ENCODE peak calls at places on chromosomes 1 and 21, in seven cellular contexts. B, O, D, W, K, Q and X are unnamed samples.

GRCh38 chr1:206808615-206809014 is 36.3 kb upstream of the IL10 start:
- DNase-seq in O (peak), W (no peak), B (peak), Q (no peak), K (no peak), D (no peak), X (peak)

GRCh38 chr1:151604291-151604690 is 7.6 kb upstream of the SNX27 start:
- DNase-seq in O (no peak), K (no peak), Q (no peak), B (no peak), D (no peak), W (no peak), X (no peak)

GRCh38 chr1:53550201-53550741 is 91.1 kb downstream of the DMRTB1 start:
- DNase-seq in D (no peak), O (peak), B (no peak), K (peak), Q (no peak), W (no peak), X (no peak)

GRCh38 chr1:33429846-33430750 is 797 bp downstream of the PHC2 start:
- DNase-seq in Q (no peak), O (no peak), K (peak), B (no peak), D (no peak), W (peak), X (no peak)

GRCh38 chr1:39398278-39399010 is 93.0 kb upstream of the BMP8A start:
- DNase-seq in B (peak), O (peak), W (peak), Q (peak), K (no peak), D (peak), X (peak)

GRCh38 chr1:56584910-56585528 is 5.7 kb upstream of the PLPP3 start:
- DNase-seq in Q (peak), B (peak), D (peak), K (no peak), W (no peak), O (peak), X (peak)

GRCh38 chr1:224387302-224387912 is 30.7 kb downstream of the CNIH4 start:
- DNase-seq in B (no peak), Q (no peak), D (no peak), W (no peak), K (no peak), O (no peak), X (no peak)

GRCh38 chr21:28298251-28298672 is 694.4 kb downstream of the LTN1 start:
- DNase-seq in W (no peak), O (no peak), K (no peak), D (no peak), Q (no peak), B (peak), X (peak)

GRCh38 chr1:151372411-151372934 is at the start of gene SELENBP1:
- DNase-seq in Q (peak), W (peak), O (peak), K (peak), D (peak), B (peak), X (peak)

DNA sequence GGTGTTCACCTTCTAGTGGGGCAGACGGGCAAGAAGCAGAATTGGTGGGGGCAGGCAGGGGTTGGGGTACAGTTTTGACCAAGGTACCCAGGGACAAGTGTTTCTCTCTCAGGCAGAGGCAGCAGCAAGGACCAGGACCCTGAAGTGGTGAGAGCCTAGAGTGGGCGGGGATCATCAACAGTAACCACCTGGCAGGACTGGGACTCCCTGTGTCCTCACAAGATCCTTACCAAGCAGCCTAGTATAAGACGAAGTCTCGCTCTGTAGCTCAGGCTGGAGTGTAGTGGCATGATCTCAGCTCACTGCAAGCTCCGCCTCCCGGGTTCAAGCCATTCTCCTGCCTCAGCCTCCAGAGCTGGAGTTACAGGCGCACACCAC is 3.2 kb upstream of the NADK start:
- DNase-seq in W (peak), D (no peak), Q (no peak), B (no peak), O (no peak), K (no peak), X (no peak)
- H3K4me3 ChIP-seq in W (no peak), D (no peak), Q (no peak), B (no peak), O (no peak), K (no peak), X (no peak)

GRCh38 chr1:8880068-8880676 is 1.7 kb upstream of the ENO1 start:
- DNase-seq in O (peak), K (peak), B (peak), Q (peak), W (no peak), D (peak), X (peak)
- TF ChIP-seq CTCF in O (no peak), K (no peak), B (no peak), Q (no peak), W (no peak), D (no peak), X (peak)

DNA sequence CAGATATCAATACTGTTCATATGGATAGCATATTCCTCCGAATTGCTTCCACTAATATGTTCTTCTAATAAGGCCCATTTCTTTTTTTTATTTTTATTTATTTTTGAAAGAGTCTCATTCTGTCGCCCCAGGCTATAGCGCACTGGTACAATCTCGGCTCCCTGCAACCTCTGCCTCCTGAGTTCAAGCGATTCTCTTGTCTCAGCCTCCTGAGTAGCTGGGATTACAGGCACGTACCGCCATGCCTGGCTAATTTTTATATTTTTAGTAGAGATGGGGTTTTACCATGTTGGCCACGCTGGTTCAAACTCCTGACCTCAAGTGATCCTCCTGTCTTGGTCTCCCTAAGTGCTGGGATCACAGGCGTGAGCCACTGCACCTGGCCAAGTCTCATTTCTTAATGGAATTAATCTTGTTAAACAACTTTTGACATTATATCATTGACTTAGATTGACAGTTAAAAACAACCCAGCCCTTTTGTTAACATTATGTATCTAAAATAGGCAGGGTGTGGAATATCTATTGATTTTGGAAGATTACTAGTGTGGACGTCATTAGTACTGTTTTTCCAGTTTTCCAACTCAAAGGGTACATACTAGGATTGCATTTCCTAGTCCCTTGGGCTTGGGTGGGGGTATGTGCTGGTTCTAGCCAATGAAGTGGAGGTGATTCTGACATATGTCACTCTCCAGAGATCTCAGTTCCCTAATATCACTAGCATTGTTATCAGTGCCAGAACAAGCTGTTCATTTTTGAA is 281.4 kb downstream of the GRIK1 start:
- DNase-seq in K (no peak), B (no peak), O (no peak), D (no peak), Q (no peak), W (no peak), X (no peak)
- H3K4me3 ChIP-seq in K (no peak), B (no peak), O (no peak), D (no peak), Q (no peak), W (no peak), X (no peak)

GRCh38 chr1:64393790-64394189 is 76.1 kb upstream of the CACHD1 start:
- DNase-seq in W (no peak), Q (no peak), B (no peak), O (no peak), K (no peak), D (no peak), X (no peak)

GRCh38 chr1:64401285-64401684 is 68.6 kb upstream of the CACHD1 start:
- DNase-seq in B (no peak), K (no peak), W (no peak), D (no peak), Q (no peak), O (no peak), X (no peak)

GRCh38 chr1:64398937-64399336 is 71.0 kb upstream of the CACHD1 start:
- DNase-seq in W (no peak), K (no peak), B (no peak), D (no peak), O (no peak), Q (no peak), X (no peak)

GRCh38 chr1:64392109-64392508 is 77.8 kb upstream of the CACHD1 start:
- DNase-seq in B (no peak), O (no peak), D (no peak), Q (no peak), W (no peak), K (no peak), X (no peak)

DNA sequence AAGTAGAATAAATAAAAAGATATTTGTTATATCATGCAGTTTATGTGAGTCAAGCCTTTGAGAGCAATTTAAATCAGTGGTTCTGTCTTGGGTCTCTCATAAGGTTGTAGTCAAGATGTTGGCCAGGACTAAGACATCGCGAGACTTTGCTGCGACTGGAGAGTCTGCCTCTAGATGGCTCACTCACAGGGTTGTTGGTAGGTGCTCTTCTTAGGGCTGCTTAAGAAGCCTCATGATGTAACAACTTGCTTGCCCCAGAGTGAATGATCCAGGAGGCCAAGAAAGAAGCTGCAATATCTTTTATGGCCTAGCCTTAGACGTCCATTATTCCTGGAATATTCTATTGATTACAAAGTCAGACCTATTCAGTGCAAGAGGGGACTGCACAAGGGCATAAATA is 73.1 kb upstream of the CACHD1 start:
- DNase-seq in K (no peak), O (no peak), D (no peak), Q (no peak), W (no peak), B (no peak), X (no peak)
- TF ChIP-seq CTCF in K (no peak), O (no peak), D (no peak), Q (no peak), W (no peak), B (no peak), X (no peak)

DNA sequence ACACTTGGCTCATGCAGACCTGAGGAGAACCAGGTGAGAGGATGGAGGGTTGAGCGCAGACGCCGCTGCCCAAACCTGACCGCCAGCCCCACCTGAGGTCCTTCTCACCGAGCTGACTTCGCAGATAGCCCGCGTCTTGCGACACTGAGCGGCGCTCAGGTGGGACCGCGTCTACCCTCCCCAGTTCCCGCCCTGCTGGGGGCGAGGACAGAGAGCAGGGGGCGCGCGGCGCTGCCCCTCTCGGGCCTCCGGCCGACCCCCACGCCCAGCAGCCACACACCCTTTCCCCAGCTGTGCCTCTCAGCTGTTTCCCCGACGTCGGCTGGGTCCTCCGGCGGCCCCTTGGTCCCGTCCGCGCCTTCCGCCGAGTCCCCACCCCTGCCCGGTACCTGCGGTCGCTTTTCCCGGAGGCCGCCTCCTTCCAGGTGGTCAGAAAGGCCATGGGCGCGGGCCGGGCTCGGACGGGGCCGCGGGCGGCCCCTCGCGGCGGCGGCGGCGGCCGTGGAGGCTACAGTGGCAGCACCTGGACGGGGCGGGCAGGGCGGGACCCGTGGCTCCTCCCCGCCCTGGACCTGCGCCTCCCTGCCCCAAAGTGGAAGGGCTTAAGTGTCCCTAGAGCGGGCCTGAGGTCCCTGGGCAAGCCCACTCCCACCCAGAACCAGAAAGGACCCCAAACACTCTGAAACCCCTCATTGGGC is 14.4 kb upstream of the TTC39A start:
- DNase-seq in B (no peak), W (no peak), K (no peak), Q (no peak), O (no peak), D (no peak), X (no peak)
- H3K4me3 ChIP-seq in B (no peak), W (peak), K (peak), Q (no peak), O (no peak), D (no peak), X (peak)

GRCh38 chr21:42019101-42019605 is 9.0 kb upstream of the ZBTB21 start:
- DNase-seq in B (no peak), Q (no peak), O (no peak), D (no peak), K (no peak), W (no peak), X (no peak)
- TF ChIP-seq CTCF in B (no peak), Q (no peak), O (no peak), D (no peak), K (no peak), W (no peak), X (no peak)

DNA sequence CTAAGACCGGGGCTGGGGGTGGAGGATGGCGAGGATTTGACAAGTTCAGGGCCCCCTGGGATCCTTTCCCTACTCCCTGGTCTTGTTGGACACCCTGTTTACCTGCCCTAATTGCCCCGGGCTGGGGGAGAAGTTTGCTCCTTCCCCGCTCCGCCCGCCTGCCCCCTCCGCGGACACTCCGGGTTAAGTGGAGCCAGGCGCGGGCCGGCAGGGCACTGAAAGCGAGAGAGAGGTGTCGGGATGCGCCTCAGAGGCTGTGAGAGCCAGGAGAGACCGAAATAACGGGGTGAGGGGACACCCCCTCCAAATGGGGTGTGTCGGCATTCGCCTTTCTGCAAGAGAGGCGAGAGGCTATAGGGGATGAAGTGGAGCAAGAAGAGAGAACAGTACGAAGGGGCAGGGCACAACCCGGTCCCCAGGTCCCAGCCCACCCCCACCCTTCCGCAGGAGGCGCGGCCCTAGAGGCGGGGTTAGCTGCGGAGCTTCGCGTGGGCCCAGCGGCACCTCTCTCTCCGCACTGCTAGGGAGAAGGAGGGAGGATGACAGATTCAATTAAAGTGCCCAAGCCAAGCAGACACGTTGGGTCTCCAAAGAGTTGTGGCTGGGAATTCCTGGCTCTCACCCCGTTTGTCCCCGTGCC is 3.8 kb downstream of the EFNA3 start:
- DNase-seq in K (no peak), Q (no peak), B (no peak), W (no peak), D (no peak), O (no peak), X (no peak)
- H3K4me3 ChIP-seq in K (no peak), Q (no peak), B (no peak), W (peak), D (no peak), O (no peak), X (no peak)

GRCh38 chr1:65177457-65177856 is 29.5 kb downstream of the AK4 start:
- DNase-seq in B (peak), Q (no peak), K (no peak), W (no peak), D (no peak), O (no peak), X (peak)

GRCh38 chr1:65179148-65179547 is 31.1 kb downstream of the AK4 start:
- DNase-seq in K (no peak), B (no peak), Q (no peak), W (no peak), D (no peak), O (no peak), X (no peak)

GRCh38 chr1:65176571-65176970 is 28.6 kb downstream of the AK4 start:
- DNase-seq in O (no peak), W (no peak), Q (no peak), B (no peak), D (no peak), K (no peak), X (no peak)

GRCh38 chr1:65176071-65176470 is 28.1 kb downstream of the AK4 start:
- DNase-seq in B (no peak), D (no peak), Q (no peak), W (no peak), K (no peak), O (no peak), X (no peak)

GRCh38 chr1:65178235-65178634 is 30.2 kb downstream of the AK4 start:
- DNase-seq in O (no peak), B (no peak), W (no peak), K (no peak), Q (no peak), D (no peak), X (no peak)
- TF ChIP-seq CTCF in O (no peak), B (no peak), W (no peak), K (no peak), Q (no peak), D (no peak), X (no peak)